ENCODE peak calls at places on chromosomes 5 and 9, in five cellular contexts. M, E, J, R and K are unnamed samples.
A peak's percentile ranks its signal among the peaks of the same experiment; 100 is the strongest.

GRCh38 chr9:106581973-106582372 is 281.0 kb upstream of the ZNF462 start:
- DNase-seq in M (no peak), J (no peak), R (no peak), E (no peak), K (no peak)

GRCh38 chr9:20981486-20981885 is 50.0 kb downstream of the HACD4 start:
- DNase-seq in M (no peak), E (no peak), J (no peak), R (no peak), K (no peak)

GRCh38 chr5:16970826-16971225 is 34.7 kb upstream of the MYO10 start:
- DNase-seq in R (no peak), E (no peak), M (no peak), J (no peak), K (no peak)

GRCh38 chr9:125332527-125332926 is 70.9 kb downstream of the GAPVD1 start:
- DNase-seq in E (no peak), J (no peak), R (peak; percentile 68), M (no peak), K (no peak)

GRCh38 chr9:121984726-121985402 is 108.2 kb downstream of the TTLL11 start:
- DNase-seq in R (no peak), E (no peak), J (no peak), M (no peak), K (no peak)

GRCh38 chr9:33151007-33151557 is 16.1 kb downstream of the B4GALT1 start:
- DNase-seq in J (no peak), M (no peak), E (peak; percentile 63), R (no peak), K (no peak)

GRCh38 chr9:138098908-138099791 is 221.6 kb downstream of the CACNA1B start:
- DNase-seq in M (no peak), J (no peak), R (no peak), E (no peak), K (no peak)

GRCh38 chr5:172830876-172831662 is 3.0 kb upstream of the ERGIC1 start:
- DNase-seq in E (no peak), R (no peak), J (no peak), M (no peak), K (no peak)

DNA sequence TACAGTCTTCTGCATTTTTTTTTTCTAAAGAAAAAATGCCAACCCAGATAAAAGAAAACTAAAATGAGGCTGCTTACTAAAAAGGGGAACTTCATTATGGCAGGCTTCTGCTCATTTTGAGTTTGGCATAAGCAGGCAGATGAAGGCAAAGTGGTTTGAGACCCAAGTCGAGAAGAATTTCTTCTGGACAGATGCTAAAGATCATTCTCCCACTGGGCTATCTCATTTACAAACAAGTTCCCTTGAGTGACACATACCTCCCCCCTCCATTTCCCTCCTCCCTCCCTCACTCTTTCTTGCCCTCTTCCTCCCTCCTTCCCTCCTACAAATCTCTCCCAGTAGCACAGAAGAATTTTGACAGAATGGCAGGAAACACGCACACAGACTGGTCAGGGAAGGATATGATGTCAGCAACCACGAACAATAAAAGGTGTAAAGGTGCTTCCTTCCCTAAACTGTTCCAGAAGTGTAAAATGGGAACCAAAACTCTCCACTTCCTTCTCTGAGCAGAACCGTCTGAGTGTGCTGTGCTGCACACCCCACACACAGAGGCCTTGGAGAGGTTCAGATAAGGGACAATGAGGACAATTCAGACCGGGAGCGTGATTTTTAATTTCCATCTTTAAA is 55.9 kb downstream of the MEF2C start:
- DNase-seq in R (peak; percentile 98), M (no peak), E (no peak), J (peak; percentile 18), K (peak; percentile 72)
- TF ChIP-seq JUNB in R (peak; percentile 73), M (no peak), E (no peak), J (no peak), K (no peak)

GRCh38 chr5:179817071-179817840 is 3.4 kb upstream of the SQSTM1 start:
- DNase-seq in E (no peak), M (no peak), R (no peak), J (peak; percentile 58), K (no peak)

GRCh38 chr5:179814090-179814489 is 6.6 kb upstream of the SQSTM1 start:
- DNase-seq in M (no peak), E (no peak), R (no peak), J (no peak), K (no peak)

GRCh38 chr5:179816401-179817070 is 4.2 kb upstream of the SQSTM1 start:
- DNase-seq in J (peak; percentile 74), R (no peak), M (no peak), E (no peak), K (no peak)

GRCh38 chr5:179812997-179813607 is 6.4 kb upstream of the MGAT4B start:
- DNase-seq in J (no peak), M (no peak), R (no peak), E (no peak), K (no peak)

DNA sequence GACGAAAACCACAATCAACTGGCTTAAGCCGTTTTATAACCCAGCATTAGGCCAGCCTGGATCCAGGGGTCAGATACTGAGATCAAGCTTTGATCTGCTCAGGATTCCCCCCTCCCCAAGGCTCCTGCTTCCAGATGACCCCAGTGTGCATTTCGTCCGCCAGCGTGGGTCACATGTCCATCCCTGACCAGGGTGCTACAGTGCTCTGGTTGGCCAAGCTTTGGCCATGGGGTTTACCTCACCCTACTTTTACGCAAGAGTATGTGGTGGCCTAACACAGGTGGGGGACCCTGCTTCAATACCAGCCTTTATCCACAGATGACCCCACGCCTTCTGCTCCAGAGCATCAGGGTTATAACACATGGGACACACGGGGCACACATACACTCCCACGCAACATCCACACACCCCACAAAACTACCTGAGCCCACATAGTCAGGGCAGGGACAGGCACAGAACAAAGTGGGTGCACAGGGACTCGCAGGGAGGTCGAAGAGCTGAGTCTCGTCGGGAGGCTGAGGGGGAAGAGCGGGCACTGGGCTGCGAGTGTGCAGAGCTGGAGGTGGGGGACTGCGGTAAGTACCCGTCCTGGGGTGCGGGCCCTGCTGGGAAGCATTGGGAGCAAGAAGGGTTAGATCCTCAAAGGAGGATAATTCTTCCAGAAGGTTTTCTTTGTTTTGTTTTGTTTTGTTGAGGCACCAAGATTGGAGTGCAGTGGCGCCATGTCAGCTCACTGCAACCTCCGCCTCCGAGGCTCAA is 5.0 kb upstream of the SQSTM1 start:
- DNase-seq in M (no peak), R (no peak), E (no peak), J (no peak), K (no peak)
- TF ChIP-seq JUNB in M (no peak), R (no peak), E (no peak), J (no peak), K (no peak)

GRCh38 chr5:157750320-157750719 is 6.8 kb downstream of the LSM11 start:
- DNase-seq in R (no peak), J (no peak), E (no peak), M (no peak), K (no peak)
- TF ChIP-seq JUNB in R (no peak), J (no peak), E (no peak), M (no peak), K (no peak)

GRCh38 chr5:160312139-160312959 is at the start of gene CCNJL:
- DNase-seq in R (no peak), J (peak; percentile 90), E (peak; percentile 52), M (peak; percentile 86), K (peak; percentile 38)
- TF ChIP-seq JUNB in R (no peak), J (no peak), E (no peak), M (no peak), K (no peak)

DNA sequence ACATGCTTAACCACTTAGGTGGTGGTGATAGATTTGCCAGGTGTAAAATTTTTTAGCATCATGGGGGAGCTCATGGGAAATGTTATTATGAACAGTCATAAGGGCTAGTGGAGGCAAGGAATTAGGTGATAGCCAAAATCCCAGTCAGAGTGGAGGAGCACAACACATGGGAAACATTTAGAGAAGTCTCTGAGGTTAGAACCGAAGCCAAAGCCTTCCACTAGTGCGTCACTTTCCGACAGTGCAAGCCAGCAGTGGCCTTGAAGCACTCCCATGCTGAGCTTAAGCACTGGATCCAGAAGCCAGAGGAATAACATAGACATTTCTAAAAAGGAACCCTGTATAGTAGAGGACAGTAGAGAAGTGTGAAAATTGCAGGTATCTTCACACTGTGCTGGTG is 101.5 kb upstream of the SNX2 start:
- DNase-seq in R (no peak), M (no peak), E (no peak), J (no peak), K (no peak)
- TF ChIP-seq JUNB in R (no peak), M (no peak), E (no peak), J (no peak), K (no peak)

DNA sequence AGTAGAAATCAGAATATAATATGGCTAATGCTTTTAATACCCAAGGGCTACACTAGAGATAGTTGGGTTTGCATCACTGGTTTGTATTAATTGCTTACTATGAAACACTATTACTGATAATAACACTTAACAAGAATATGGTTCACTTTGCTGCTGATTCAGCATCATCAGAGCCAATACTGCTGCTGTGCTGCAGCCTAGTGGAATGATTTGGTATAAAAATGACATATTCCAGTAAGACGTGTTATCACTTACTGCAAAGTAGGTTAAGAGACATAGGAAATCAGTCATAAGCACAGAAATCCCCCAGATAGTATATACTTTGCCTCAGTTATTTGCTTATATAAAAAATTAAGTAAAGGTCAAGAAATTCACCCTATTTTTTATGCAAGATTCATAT is 2.8 kb downstream of the CDH10 start:
- DNase-seq in E (peak; percentile 16), M (no peak), J (peak; percentile 53), R (no peak), K (no peak)
- TF ChIP-seq JUNB in E (no peak), M (no peak), J (no peak), R (no peak), K (no peak)

GRCh38 chr9:110048473-110048975 is 159.4 kb downstream of the C9orf152 start:
- DNase-seq in R (peak; percentile 56), J (peak; percentile 83), E (no peak), M (peak; percentile 55), K (peak; percentile 52)

GRCh38 chr9:110047955-110048472 is 159.9 kb downstream of the C9orf152 start:
- DNase-seq in R (no peak), E (no peak), J (no peak), M (no peak), K (no peak)

GRCh38 chr9:110049699-110050450 is 158.1 kb downstream of the C9orf152 start:
- DNase-seq in R (no peak), M (no peak), J (peak; percentile 69), E (no peak), K (no peak)

GRCh38 chr9:110048976-110049698 is 158.8 kb downstream of the C9orf152 start:
- DNase-seq in J (peak; percentile 31), E (no peak), R (no peak), M (peak; percentile 35), K (no peak)

GRCh38 chr9:110050925-110051355 is 157.0 kb downstream of the C9orf152 start:
- DNase-seq in R (no peak), M (peak; percentile 40), E (no peak), J (no peak), K (no peak)
- TF ChIP-seq JUNB in R (peak; percentile 48), M (peak; percentile 39), E (no peak), J (no peak), K (no peak)